ENCODE peak calls at places on chromosomes 1 and 21, in eight cellular contexts. O, C, Q, G, L, B, Z and K are unnamed samples.

GRCh38 chr1:106831511-106831910 is 225.0 kb upstream of the PRMT6 start:
- DNase-seq in O (no peak), C (no peak), G (no peak), Z (no peak), Q (no peak), L (no peak), B (no peak), K (no peak)

GRCh38 chr1:232635778-232636356 is 5.9 kb upstream of the SIPA1L2 start:
- DNase-seq in O (peak), Q (peak), G (no peak), Z (peak), B (peak), L (no peak), C (no peak), K (no peak)

GRCh38 chr1:88210088-88210825 is 473.8 kb upstream of the PKN2 start:
- DNase-seq in L (no peak), G (no peak), O (no peak), B (no peak), C (no peak), Q (no peak), Z (no peak), K (no peak)

GRCh38 chr21:46065215-46065992 is 32.5 kb upstream of the COL6A2 start:
- DNase-seq in Z (no peak), Q (peak), L (peak), B (peak), C (no peak), G (no peak), O (no peak), K (peak)

GRCh38 chr1:94321662-94322061 is 84.3 kb upstream of the ARHGAP29 start:
- DNase-seq in B (peak), L (no peak), Q (no peak), Z (peak), C (no peak), O (no peak), G (no peak), K (no peak)

GRCh38 chr1:6587261-6588005 is 7.6 kb downstream of the ZBTB48 start:
- DNase-seq in G (no peak), Z (peak), L (no peak), C (no peak), Q (no peak), B (no peak), O (no peak), K (peak)

GRCh38 chr1:116826818-116827606 is 72.8 kb downstream of the CD2 start:
- DNase-seq in B (no peak), C (no peak), Z (no peak), O (no peak), L (peak), Q (peak), G (no peak), K (no peak)

GRCh38 chr1:10398278-10398733 is 558 bp upstream of the PGD start:
- DNase-seq in Q (no peak), B (no peak), Z (no peak), C (no peak), G (no peak), L (no peak), O (no peak), K (no peak)

GRCh38 chr1:227887697-227888403 is 59.9 kb downstream of the WNT9A start:
- DNase-seq in G (no peak), C (peak), Z (no peak), O (peak), B (no peak), L (peak), Q (peak), K (peak)

GRCh38 chr1:234687011-234687410 is 77.0 kb upstream of the IRF2BP2 start:
- DNase-seq in L (no peak), C (no peak), Q (no peak), Z (no peak), G (no peak), O (no peak), B (no peak), K (no peak)

GRCh38 chr1:181255270-181255929 is 166.9 kb downstream of the IER5 start:
- DNase-seq in Z (no peak), O (no peak), C (no peak), L (peak), G (no peak), Q (peak), B (peak), K (no peak)

GRCh38 chr1:228471762-228472398 is 15.3 kb upstream of the RNF187 start:
- DNase-seq in Q (peak), Z (peak), C (no peak), L (no peak), G (no peak), B (peak), O (peak), K (no peak)

GRCh38 chr1:13830616-13831280 is 130.8 kb downstream of the PRDM2 start:
- DNase-seq in G (no peak), C (peak), Z (no peak), Q (no peak), B (no peak), L (no peak), O (no peak), K (no peak)

GRCh38 chr1:244836135-244836521 is 670 bp downstream of the COX20 start:
- DNase-seq in Q (peak), G (no peak), Z (no peak), L (no peak), B (no peak), O (peak), C (no peak), K (no peak)

GRCh38 chr1:116134178-116134773 is 23.1 kb downstream of the MAB21L3 start:
- DNase-seq in Z (no peak), G (no peak), O (no peak), Q (no peak), L (no peak), C (no peak), B (no peak), K (no peak)

GRCh38 chr1:24442764-24443163 is 27.2 kb downstream of the NIPAL3 start:
- DNase-seq in C (no peak), G (no peak), O (no peak), Z (no peak), B (no peak), Q (no peak), L (no peak), K (no peak)

GRCh38 chr1:156903328-156904091 is 10.0 kb downstream of the PEAR1 start:
- DNase-seq in O (no peak), B (no peak), L (no peak), Q (no peak), G (no peak), C (no peak), Z (no peak), K (no peak)

GRCh38 chr1:184276416-184276815 is 110.4 kb upstream of the C1orf21 start:
- DNase-seq in Z (no peak), O (no peak), G (no peak), B (no peak), L (no peak), Q (peak), C (no peak), K (no peak)

GRCh38 chr1:95407146-95407863 is 173.3 kb downstream of the RWDD3 start:
- DNase-seq in C (no peak), Z (no peak), B (no peak), O (peak), G (no peak), Q (no peak), L (no peak), K (no peak)

GRCh38 chr1:162709132-162709860 is 77.0 kb downstream of the DDR2 start:
- DNase-seq in Z (no peak), L (no peak), B (no peak), C (no peak), Q (no peak), G (no peak), O (no peak), K (no peak)

GRCh38 chr21:42080788-42081083 is 9.6 kb downstream of the UMODL1 start:
- DNase-seq in O (no peak), C (no peak), L (no peak), B (peak), Q (peak), G (no peak), Z (no peak), K (no peak)

GRCh38 chr1:201023517-201023902 is at the start of gene KIF21B:
- DNase-seq in Z (peak), B (no peak), G (peak), L (peak), Q (peak), C (peak), O (peak), K (peak)

GRCh38 chr1:235821361-235821981 is 45.2 kb downstream of the LYST start:
- DNase-seq in G (no peak), C (no peak), B (peak), L (no peak), Z (no peak), Q (peak), O (no peak), K (no peak)

GRCh38 chr21:35336534-35336933 is 287.4 kb upstream of the RUNX1 start:
- DNase-seq in C (no peak), O (no peak), G (no peak), Q (peak), Z (no peak), L (no peak), B (no peak), K (no peak)

GRCh38 chr1:222592171-222592570 is 2.4 kb upstream of the TAF1A start:
- DNase-seq in G (no peak), O (no peak), C (no peak), Z (no peak), B (peak), L (no peak), Q (peak), K (no peak)

GRCh38 chr1:202959276-202959620 is 1.1 kb upstream of the ADIPOR1 start:
- DNase-seq in L (no peak), O (no peak), Z (no peak), B (peak), G (no peak), C (no peak), Q (peak), K (no peak)

GRCh38 chr1:38953433-38953860 is 11.8 kb upstream of the RHBDL2 start:
- DNase-seq in G (no peak), Q (peak), L (no peak), O (peak), Z (no peak), C (no peak), B (peak), K (no peak)

GRCh38 chr1:2606806-2607680 is 20.5 kb downstream of the PRXL2B start:
- DNase-seq in L (no peak), G (no peak), B (no peak), Q (no peak), Z (no peak), C (no peak), O (peak), K (no peak)

GRCh38 chr1:228150458-228151169 is 884 bp downstream of the GJC2 start:
- DNase-seq in B (peak), Z (no peak), C (peak), Q (peak), L (peak), G (no peak), O (no peak), K (peak)

GRCh38 chr1:114585221-114585620 is 3.8 kb upstream of the BCAS2 start:
- DNase-seq in L (no peak), B (peak), Q (no peak), O (no peak), Z (no peak), C (no peak), G (no peak), K (no peak)

GRCh38 chr1:53573522-53573921 is 114.3 kb downstream of the DMRTB1 start:
- DNase-seq in Q (no peak), Z (no peak), G (no peak), B (no peak), C (no peak), L (no peak), O (no peak), K (no peak)

GRCh38 chr1:43073490-43074230 is 98.4 kb downstream of the EBNA1BP2 start:
- DNase-seq in B (peak), O (peak), G (no peak), Z (peak), Q (peak), L (peak), C (peak), K (peak)

GRCh38 chr1:11749203-11749689 is 12.7 kb upstream of the C1orf167 start:
- DNase-seq in Z (no peak), Q (no peak), L (peak), C (no peak), O (peak), G (no peak), B (peak), K (peak)

GRCh38 chr1:29964718-29965533 is 728.6 kb downstream of the PTPRU start:
- DNase-seq in G (no peak), B (no peak), L (no peak), Z (no peak), O (no peak), C (no peak), Q (no peak), K (no peak)

GRCh38 chr1:200038987-200039848 is 11.7 kb downstream of the NR5A2 start:
- DNase-seq in B (no peak), L (no peak), O (peak), G (no peak), Q (peak), Z (peak), C (no peak), K (peak)